ENCODE peak calls at places on chromosome 18, in seven cellular contexts. O is breast epithelium, T is endothelial cell, A is AG10803, W is upper lobe of left lung, J is dorsolateral prefrontal cortex, U is body of pancreas. C is an unnamed sample.
A peak's percentile ranks its signal among the peaks of the same experiment; 100 is the strongest.

GRCh38 chr18:51121597-51121857 is 76.0 kb downstream of the MEX3C start:
- DNase-seq in O (no peak), T (no peak), A (no peak), W (no peak), J (no peak), U (no peak), C (no peak)

GRCh38 chr18:2906522-2907458 is 60.0 kb downstream of the EMILIN2 start:
- DNase-seq in O (no peak), T (peak; percentile 49), A (no peak), W (peak; percentile 49), J (no peak), U (no peak), C (peak; percentile 48)

GRCh38 chr18:56635007-56635406 is 3.4 kb downstream of the TXNL1 start:
- DNase-seq in O (no peak), T (no peak), A (no peak), W (no peak), J (no peak), U (no peak), C (no peak)

GRCh38 chr18:57801379-57802165 is 1.5 kb downstream of the ATP8B1 start:
- DNase-seq in O (peak; percentile 16), T (peak; percentile 56), A (no peak), W (peak; percentile 56), J (no peak), U (peak; percentile 43), C (no peak)

GRCh38 chr18:55422456-55423185 is 165.4 kb downstream of the TCF4 start:
- DNase-seq in O (no peak), T (no peak), A (peak; percentile 67), W (no peak), J (peak; percentile 52), U (no peak), C (peak; percentile 55)

GRCh38 chr18:74331404-74331803 is 15.8 kb downstream of the C18orf63 start:
- DNase-seq in O (no peak), T (no peak), A (peak; percentile 66), W (no peak), J (peak; percentile 10), U (no peak), C (no peak)

GRCh38 chr18:72544092-72544886 is at the start of gene CBLN2:
- DNase-seq in O (no peak), T (peak; percentile 63), A (peak; percentile 30), W (peak; percentile 37), J (peak; percentile 26), U (peak; percentile 27), C (peak; percentile 93)

GRCh38 chr18:2089416-2089815 is 481.9 kb downstream of the METTL4 start:
- DNase-seq in O (no peak), T (no peak), A (no peak), W (no peak), J (no peak), U (no peak), C (no peak)

GRCh38 chr18:22705328-22705727 is 227.8 kb upstream of the RBBP8 start:
- DNase-seq in O (no peak), T (no peak), A (peak; percentile 75), W (no peak), J (no peak), U (no peak), C (no peak)

GRCh38 chr18:26763745-26764144 is 101.8 kb downstream of the AQP4 start:
- DNase-seq in O (no peak), T (no peak), A (no peak), W (no peak), J (no peak), U (no peak), C (no peak)

GRCh38 chr18:61308795-61309393 is 24.3 kb upstream of the CDH20 start:
- DNase-seq in O (no peak), T (no peak), A (no peak), W (no peak), J (peak; percentile 32), U (no peak), C (no peak)

GRCh38 chr18:65725421-65726050 is 25.3 kb upstream of the CDH7 start:
- DNase-seq in O (no peak), T (peak; percentile 53), A (no peak), W (no peak), J (peak; percentile 62), U (peak; percentile 40), C (peak; percentile 51)

GRCh38 chr18:59265246-59266018 is 7.8 kb downstream of the RAX start:
- DNase-seq in O (no peak), T (peak; percentile 26), A (no peak), W (no peak), J (no peak), U (no peak), C (peak; percentile 60)

GRCh38 chr18:2805970-2806943 is 40.5 kb upstream of the EMILIN2 start:
- DNase-seq in O (no peak), T (no peak), A (peak; percentile 35), W (no peak), J (no peak), U (no peak), C (no peak)

GRCh38 chr18:73766915-73767314 is 380.7 kb downstream of the FBXO15 start:
- DNase-seq in O (no peak), T (no peak), A (peak; percentile 44), W (no peak), J (no peak), U (no peak), C (no peak)

GRCh38 chr18:9973461-9973860 is 59.6 kb downstream of the VAPA start:
- DNase-seq in O (no peak), T (no peak), A (no peak), W (no peak), J (no peak), U (no peak), C (no peak)

GRCh38 chr18:36610716-36611115 is 218.1 kb downstream of the TPGS2 start:
- DNase-seq in O (no peak), T (no peak), A (no peak), W (no peak), J (no peak), U (no peak), C (no peak)

GRCh38 chr18:78448106-78448505 is 531.5 kb upstream of the SALL3 start:
- DNase-seq in O (no peak), T (no peak), A (no peak), W (no peak), J (no peak), U (no peak), C (no peak)

GRCh38 chr18:27887711-27888495 is 289.0 kb downstream of the CDH2 start:
- DNase-seq in O (no peak), T (no peak), A (peak; percentile 19), W (no peak), J (no peak), U (no peak), C (no peak)

GRCh38 chr18:10923671-10924070 is 225.7 kb downstream of the PIEZO2 start:
- DNase-seq in O (no peak), T (no peak), A (peak; percentile 16), W (no peak), J (no peak), U (no peak), C (no peak)

GRCh38 chr18:11994346-11994707 is 13.0 kb downstream of the IMPA2 start:
- DNase-seq in O (no peak), T (no peak), A (peak; percentile 82), W (peak; percentile 82), J (no peak), U (peak; percentile 70), C (no peak)

GRCh38 chr18:62586148-62586774 is 63.4 kb downstream of the ZCCHC2 start:
- DNase-seq in O (peak; percentile 41), T (peak; percentile 84), A (peak; percentile 65), W (peak; percentile 69), J (peak; percentile 58), U (peak; percentile 64), C (peak; percentile 88)
- TF ChIP-seq CTCF in O (peak; percentile 86), T (peak; percentile 78), A (peak; percentile 90), W (peak; percentile 75), J (peak; percentile 93), U (peak; percentile 57), C (peak; percentile 85)

GRCh38 chr18:28999711-29000110 is 822.8 kb upstream of the CDH2 start:
- DNase-seq in O (no peak), T (no peak), A (peak; percentile 63), W (no peak), J (no peak), U (no peak), C (no peak)

GRCh38 chr18:28995319-28995718 is 818.4 kb upstream of the CDH2 start:
- DNase-seq in O (no peak), T (no peak), A (peak; percentile 1), W (no peak), J (no peak), U (no peak), C (no peak)
- TF ChIP-seq CTCF in O (no peak), T (no peak), A (peak; percentile 48), W (no peak), J (no peak), U (no peak), C (no peak)

GRCh38 chr18:24009651-24010333 is 4.8 kb upstream of the TTC39C start:
- DNase-seq in O (no peak), T (no peak), A (no peak), W (no peak), J (no peak), U (no peak), C (no peak)
- TF ChIP-seq CTCF in O (no peak), T (no peak), A (no peak), W (no peak), J (no peak), U (no peak), C (no peak)

GRCh38 chr18:6638470-6638869 is 91.0 kb upstream of the ARHGAP28 start:
- DNase-seq in O (no peak), T (no peak), A (no peak), W (no peak), J (no peak), U (peak; percentile 29), C (no peak)
- TF ChIP-seq CTCF in O (no peak), T (no peak), A (no peak), W (no peak), J (no peak), U (no peak), C (no peak)

DNA sequence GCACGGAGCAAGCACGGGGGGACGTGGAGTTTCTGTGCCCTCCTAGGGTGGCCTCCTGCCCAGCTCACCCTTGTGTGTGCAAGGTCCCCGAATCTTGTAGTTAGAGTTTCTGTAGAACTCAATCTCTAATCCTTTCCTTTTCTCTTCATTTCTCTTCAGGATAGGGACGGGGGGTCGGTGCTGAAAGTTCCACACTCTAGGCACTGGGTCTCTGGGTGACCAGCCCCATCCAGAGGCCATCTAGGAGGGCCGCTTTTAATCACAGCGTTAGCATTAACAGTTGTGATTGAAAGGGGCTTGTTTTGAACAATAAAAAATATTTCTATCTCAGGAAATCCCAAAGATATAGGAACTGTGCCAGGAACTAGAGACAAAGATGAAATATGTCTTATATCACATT is 10.5 kb downstream of the SOCS6 start:
- DNase-seq in O (no peak), T (no peak), A (no peak), W (no peak), J (no peak), U (no peak), C (no peak)
- TF ChIP-seq CTCF in O (no peak), T (no peak), A (no peak), W (no peak), J (no peak), U (no peak), C (no peak)

DNA sequence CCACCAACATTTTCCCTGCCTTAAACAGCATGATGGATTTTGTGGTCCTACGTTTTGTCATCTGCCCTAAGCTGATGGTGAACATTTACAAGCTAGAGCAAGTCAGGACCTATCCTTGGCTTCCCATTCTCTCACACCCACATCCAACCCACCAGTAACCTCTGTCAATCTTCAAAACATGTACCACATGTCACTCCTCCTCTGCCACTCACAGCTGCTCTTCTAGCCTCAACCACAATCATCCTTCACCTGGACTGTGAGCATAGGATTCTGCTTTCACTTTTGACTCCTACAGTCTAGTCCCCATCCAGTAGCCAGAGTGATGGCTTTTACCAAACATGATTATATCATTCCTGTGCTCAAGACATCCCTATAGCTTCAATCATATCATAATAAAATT is 279.8 kb upstream of the DLGAP1 start:
- DNase-seq in O (no peak), T (no peak), A (no peak), W (no peak), J (no peak), U (no peak), C (no peak)
- TF ChIP-seq CTCF in O (no peak), T (no peak), A (no peak), W (no peak), J (no peak), U (no peak), C (no peak)